ENCODE peak calls at places on chromosomes 13 and 19, in nine cellular contexts. V is lung; Z is activated naive CD4-positive, alpha-beta T cell; T is MM.1S; W is HS-27A; D is HS-5; R is SJSA1; X is heart right ventricle; O is activated CD8-positive, alpha-beta T cell treated with anti-CD3 and anti-CD28 coated beads, Interleukin-2, amount 10 ng/mL, durations not matched to agents 7 days and 5 days. M is an unnamed sample.

GRCh38 chr13:22082437-22083100 is 411.7 kb downstream of the FGF9 start:
- DNase-seq in V (no peak), Z (no peak), T (no peak), W (no peak), D (no peak), R (no peak), X (no peak), O (no peak), M (no peak)

GRCh38 chr19:4233282-4233853 is 4.0 kb downstream of the EBI3 start:
- DNase-seq in V (peak; percentile 42), Z (peak; percentile 51), T (peak; percentile 54), W (no peak), D (no peak), R (no peak), X (peak; percentile 56), O (peak; percentile 80), M (no peak)

GRCh38 chr19:55114566-55115145 is 2.8 kb downstream of the PPP1R12C start:
- DNase-seq in V (no peak), Z (no peak), T (no peak), W (no peak), D (no peak), R (no peak), X (no peak), O (no peak), M (no peak)

GRCh38 chr19:55676889-55677505 is 2.0 kb downstream of the EPN1 start:
- DNase-seq in V (no peak), Z (no peak), T (no peak), W (no peak), D (no peak), R (no peak), X (no peak), O (no peak), M (no peak)

GRCh38 chr19:34319785-34320184 is 45.2 kb upstream of the GPI start:
- DNase-seq in V (no peak), Z (no peak), T (no peak), W (no peak), D (no peak), R (no peak), X (no peak), O (no peak), M (no peak)

GRCh38 chr13:106533101-106533939 is 2.1 kb downstream of the EFNB2 start:
- DNase-seq in V (peak; percentile 84), Z (no peak), T (peak; percentile 51), W (no peak), D (peak; percentile 24), R (peak; percentile 88), X (peak; percentile 86), O (peak; percentile 24), M (peak; percentile 87)

GRCh38 chr13:24539500-24540165 is 27.1 kb upstream of the PARP4 start:
- DNase-seq in V (no peak), Z (no peak), T (no peak), W (no peak), D (no peak), R (no peak), X (no peak), O (no peak), M (no peak)

GRCh38 chr13:98886587-98886986 is 91.3 kb downstream of the DOCK9 start:
- DNase-seq in V (no peak), Z (no peak), T (no peak), W (no peak), D (no peak), R (no peak), X (no peak), O (no peak), M (no peak)

GRCh38 chr19:17332677-17333581 is 1.7 kb downstream of the ANO8 start:
- DNase-seq in V (no peak), Z (no peak), T (peak; percentile 37), W (no peak), D (no peak), R (peak; percentile 39), X (no peak), O (peak; percentile 63), M (no peak)